ENCODE peak calls at places on chromosome 1, in ten cellular contexts. Z, N, Q, S, D, E, B, A, C and R are unnamed samples.
A peak's percentile ranks its signal among the peaks of the same experiment; 100 is the strongest.

GRCh38 chr1:145994391-145995120 is 1.8 kb downstream of the TXNIP start:
- DNase-seq in Z (peak; percentile 78), N (no peak), E (peak; percentile 31), D (no peak), C (peak; percentile 50), B (no peak), A (no peak), Q (no peak), S (no peak), R (no peak)

GRCh38 chr1:155052412-155053400 is 1.6 kb downstream of the ADAM15 start:
- DNase-seq in C (peak; percentile 39), A (no peak), N (no peak), S (no peak), E (peak; percentile 37), Q (no peak), B (no peak), D (peak; percentile 59), Z (peak; percentile 76), R (no peak)

GRCh38 chr1:6495041-6495441 is 3.6 kb upstream of the PLEKHG5 start:
- DNase-seq in N (no peak), A (no peak), C (no peak), E (no peak), D (no peak), Z (no peak), Q (no peak), B (no peak), S (no peak), R (no peak)

GRCh38 chr1:88088481-88088880 is 595.6 kb upstream of the PKN2 start:
- DNase-seq in A (no peak), N (no peak), Q (no peak), S (no peak), Z (no peak), E (no peak), C (no peak), D (no peak), B (peak; percentile 36), R (no peak)

GRCh38 chr1:1599030-1599916 is 662 bp downstream of the FNDC10 start:
- DNase-seq in E (peak; percentile 68), D (no peak), B (peak; percentile 70), Z (peak; percentile 45), N (no peak), S (peak; percentile 56), C (peak; percentile 33), Q (peak; percentile 66), A (no peak), R (no peak)

GRCh38 chr1:29607236-29607635 is 370.9 kb downstream of the PTPRU start:
- DNase-seq in B (no peak), S (no peak), Z (no peak), D (no peak), A (no peak), E (no peak), Q (no peak), N (no peak), C (no peak), R (no peak)

GRCh38 chr1:93613895-93614294 is 67.7 kb downstream of the BCAR3 start:
- DNase-seq in A (no peak), D (peak; percentile 37), E (peak; percentile 78), Z (no peak), Q (peak; percentile 7), B (no peak), N (no peak), C (no peak), S (peak; percentile 39), R (no peak)

GRCh38 chr1:204738506-204738905 is 53.0 kb upstream of the LRRN2 start:
- DNase-seq in N (no peak), Q (no peak), A (no peak), E (no peak), S (no peak), Z (no peak), D (no peak), C (no peak), B (no peak), R (no peak)

GRCh38 chr1:206897175-206897574 is at the start of gene IL24:
- DNase-seq in Z (no peak), N (no peak), C (no peak), Q (no peak), E (peak; percentile 39), B (no peak), S (no peak), A (no peak), D (no peak), R (no peak)

GRCh38 chr1:162371611-162372010 is 5.0 kb downstream of the SPATA46 start:
- DNase-seq in Q (no peak), A (no peak), Z (no peak), S (no peak), N (no peak), C (no peak), E (peak; percentile 33), B (no peak), D (no peak), R (no peak)

GRCh38 chr1:55212349-55213028 is 2.7 kb downstream of the USP24 start:
- DNase-seq in N (no peak), Z (no peak), S (no peak), D (peak; percentile 23), C (no peak), Q (no peak), E (no peak), B (no peak), A (no peak), R (no peak)

GRCh38 chr1:44154049-44154448 is 12.6 kb upstream of the KLF18 start:
- DNase-seq in D (no peak), B (no peak), A (no peak), C (no peak), E (no peak), Z (no peak), Q (no peak), N (no peak), S (no peak), R (no peak)

GRCh38 chr1:204441558-204441957 is 29.9 kb upstream of the PPP1R15B start:
- DNase-seq in A (no peak), D (no peak), Q (no peak), S (no peak), Z (no peak), B (no peak), E (no peak), N (no peak), C (no peak), R (no peak)

GRCh38 chr1:72462506-72462905 is 180.2 kb upstream of the NEGR1 start:
- DNase-seq in S (no peak), A (no peak), E (no peak), Z (no peak), Q (no peak), D (no peak), N (no peak), B (no peak), C (no peak), R (no peak)

GRCh38 chr1:226149806-226150205 is 36.7 kb downstream of the ACBD3 start:
- DNase-seq in C (no peak), E (peak; percentile 44), S (peak; percentile 58), Q (no peak), D (no peak), N (no peak), Z (no peak), B (no peak), A (no peak), R (no peak)

GRCh38 chr1:66316464-66317155 is 217.3 kb upstream of the SGIP1 start:
- DNase-seq in E (peak; percentile 68), Z (no peak), A (no peak), N (no peak), D (no peak), C (no peak), B (no peak), Q (no peak), S (no peak), R (no peak)

GRCh38 chr1:40894455-40894854 is 32.3 kb upstream of the CITED4 start:
- DNase-seq in E (no peak), Q (no peak), N (no peak), Z (no peak), D (no peak), A (no peak), B (no peak), S (no peak), C (no peak), R (no peak)
- H3K9me3 ChIP-seq in E (no peaks in the 10 kb centered on the region), Q (no peaks in the 10 kb centered on the region), N (peaks cover 10% of the 10 kb centered on the region), Z (no peaks in the 10 kb centered on the region), D (no peaks in the 10 kb centered on the region), A (peaks cover 11% of the 10 kb centered on the region), B (peaks cover 13% of the 10 kb centered on the region), S (no peaks in the 10 kb centered on the region), C (no peaks in the 10 kb centered on the region), R (peaks cover 3% of the 10 kb centered on the region)

DNA sequence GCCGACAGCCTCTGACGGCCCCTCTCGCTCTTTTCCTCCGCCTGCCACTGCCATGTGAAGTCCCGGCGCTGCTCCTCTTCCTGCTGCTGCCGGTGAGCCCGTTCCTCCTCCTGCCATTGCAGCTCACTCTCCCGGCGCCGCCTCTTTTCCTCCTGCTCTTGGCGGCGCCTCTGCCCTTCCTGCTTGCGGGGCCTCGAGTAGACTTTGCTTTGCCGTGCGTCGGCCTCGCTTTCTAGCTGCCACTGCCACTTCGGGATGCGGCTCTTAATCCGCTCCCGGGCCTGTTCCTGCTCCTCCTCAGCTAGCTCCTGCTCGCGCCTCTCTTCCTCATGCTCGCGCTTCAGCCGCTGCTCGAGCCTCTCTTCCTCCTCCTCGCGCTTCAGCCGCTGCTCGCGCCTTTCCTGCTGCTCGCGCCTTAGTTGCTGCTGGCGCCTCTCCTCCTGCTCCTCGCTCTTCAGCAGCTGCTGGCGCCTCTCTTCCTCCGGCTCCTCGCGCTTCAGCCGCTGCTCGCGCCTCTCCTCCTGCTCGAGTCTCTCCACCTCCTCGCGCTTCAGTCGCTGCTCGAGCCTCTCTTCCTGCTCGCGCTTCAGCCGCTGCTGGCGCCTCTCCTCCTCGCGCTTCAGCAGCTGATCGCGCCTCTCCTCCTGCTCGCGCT is 4.3 kb downstream of the TCHH start:
- DNase-seq in Z (no peak), N (no peak), D (peak; percentile 50), C (peak; percentile 9), Q (no peak), E (peak; percentile 69), S (peak; percentile 41), B (peak; percentile 70), A (peak; percentile 67), R (no peak)
- H3K9me3 ChIP-seq in Z (no peaks in the 10 kb centered on the region), N (peaks cover 33% of the 10 kb centered on the region), D (no peaks in the 10 kb centered on the region), C (no peaks in the 10 kb centered on the region), Q (no peaks in the 10 kb centered on the region), E (no peaks in the 10 kb centered on the region), S (no peaks in the 10 kb centered on the region), B (no peaks in the 10 kb centered on the region), A (peaks cover 13% of the 10 kb centered on the region), R (no peaks in the 10 kb centered on the region)

GRCh38 chr1:248402748-248403147 is at the start of gene OR2T1:
- DNase-seq in C (no peak), E (no peak), A (no peak), Q (no peak), D (no peak), S (no peak), B (no peak), Z (no peak), N (no peak), R (no peak)
- H3K9me3 ChIP-seq in C (no peaks in the 10 kb centered on the region), E (no peaks in the 10 kb centered on the region), A (peaks cover 6% of the 10 kb centered on the region), Q (peaks cover 3% of the 10 kb centered on the region), D (no peaks in the 10 kb centered on the region), S (peaks cover 6% of the 10 kb centered on the region), B (peaks cover 92% of the 10 kb centered on the region), Z (no peaks in the 10 kb centered on the region), N (peaks cover 17% of the 10 kb centered on the region), R (no peaks in the 10 kb centered on the region)

GRCh38 chr1:153322568-153322967 is 9.8 kb upstream of the PGLYRP3 start:
- DNase-seq in E (no peak), S (no peak), C (no peak), B (no peak), N (no peak), D (no peak), Q (no peak), Z (no peak), A (no peak), R (no peak)

DNA sequence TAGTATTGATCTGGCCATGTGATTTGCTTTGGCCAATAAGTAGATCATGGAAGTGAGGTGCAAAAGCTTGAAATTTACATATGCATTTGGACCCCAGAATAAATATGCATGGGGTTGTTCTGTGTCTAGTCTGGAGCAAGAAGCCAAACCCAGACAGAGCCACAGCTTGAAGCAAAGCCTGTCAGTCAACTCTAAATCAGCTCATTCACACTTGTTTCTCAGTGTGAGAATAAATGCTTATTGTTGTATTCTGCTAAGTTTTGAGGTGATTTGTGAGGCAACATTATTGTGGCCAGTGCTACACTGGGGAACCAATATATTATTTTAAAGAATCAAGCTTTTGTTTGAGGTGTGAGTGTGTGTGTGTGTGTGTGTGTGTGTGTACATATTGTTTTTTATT is 12.2 kb upstream of the PGLYRP3 start:
- DNase-seq in B (no peak), Q (no peak), E (no peak), D (no peak), Z (no peak), S (no peak), N (no peak), C (no peak), A (no peak), R (no peak)
- H3K9me3 ChIP-seq in B (no peaks in the 10 kb centered on the region), Q (no peaks in the 10 kb centered on the region), E (no peaks in the 10 kb centered on the region), D (no peaks in the 10 kb centered on the region), Z (no peaks in the 10 kb centered on the region), S (no peaks in the 10 kb centered on the region), N (no peaks in the 10 kb centered on the region), C (no peaks in the 10 kb centered on the region), A (no peaks in the 10 kb centered on the region), R (peaks cover 3% of the 10 kb centered on the region)